ENCODE peak calls at places on chromosome 12, in five cellular contexts. L is mammary epithelial cell, S is dorsolateral prefrontal cortex, P is DND-41, M is upper lobe of right lung. O is an unnamed sample.

GRCh38 chr12:124820199-124820598 is 43.5 kb downstream of the SCARB1 start:
- DNase-seq in P (no peak), M (no peak), S (no peak), L (no peak), O (no peak)

GRCh38 chr12:15152864-15153263 is 68.4 kb downstream of the RERG start:
- DNase-seq in S (no peak), M (no peak), L (peak), P (no peak), O (no peak)

GRCh38 chr12:67909091-67909531 is 80.1 kb upstream of the IFNG-AS1 start:
- DNase-seq in M (no peak), S (no peak), P (no peak), L (peak), O (peak)

GRCh38 chr12:86838709-86839108 is 582.5 kb upstream of the MGAT4C start:
- DNase-seq in S (peak), L (no peak), P (no peak), M (no peak), O (no peak)

GRCh38 chr12:54463034-54463433 is 10.4 kb downstream of the GTSF1 start:
- DNase-seq in L (peak), M (no peak), P (no peak), S (no peak), O (peak)

GRCh38 chr12:5043589-5044419 is at the start of gene KCNA5:
- DNase-seq in L (no peak), P (peak), S (no peak), M (no peak), O (no peak)

GRCh38 chr12:100652488-100652887 is 79.0 kb downstream of the GAS2L3 start:
- DNase-seq in L (no peak), S (no peak), P (no peak), M (no peak), O (no peak)

GRCh38 chr12:115752151-115752550 is 525.3 kb downstream of the MED13L start:
- DNase-seq in S (no peak), M (no peak), P (no peak), L (no peak), O (peak)

GRCh38 chr12:83573676-83574075 is 887.0 kb downstream of the TMTC2 start:
- DNase-seq in S (no peak), P (no peak), M (no peak), L (peak), O (peak)

GRCh38 chr12:47802312-47802711 is 17.4 kb downstream of the HDAC7 start:
- DNase-seq in S (no peak), P (no peak), L (no peak), M (no peak), O (no peak)
- TF ChIP-seq CTCF in S (no peak), P (peak), L (peak), M (peak), O (peak)

GRCh38 chr12:94551810-94552209 is 92.1 kb upstream of the CEP83 start:
- DNase-seq in S (no peak), M (no peak), P (no peak), L (no peak), O (no peak)

GRCh38 chr12:94550964-94551363 is 91.3 kb upstream of the CEP83 start:
- DNase-seq in S (no peak), P (no peak), M (no peak), L (peak), O (no peak)

GRCh38 chr12:94545937-94546771 is 86.5 kb upstream of the CEP83 start:
- DNase-seq in L (peak), P (no peak), M (no peak), S (peak), O (peak)
- TF ChIP-seq CTCF in L (peak), P (peak), M (peak), S (peak), O (peak)

DNA sequence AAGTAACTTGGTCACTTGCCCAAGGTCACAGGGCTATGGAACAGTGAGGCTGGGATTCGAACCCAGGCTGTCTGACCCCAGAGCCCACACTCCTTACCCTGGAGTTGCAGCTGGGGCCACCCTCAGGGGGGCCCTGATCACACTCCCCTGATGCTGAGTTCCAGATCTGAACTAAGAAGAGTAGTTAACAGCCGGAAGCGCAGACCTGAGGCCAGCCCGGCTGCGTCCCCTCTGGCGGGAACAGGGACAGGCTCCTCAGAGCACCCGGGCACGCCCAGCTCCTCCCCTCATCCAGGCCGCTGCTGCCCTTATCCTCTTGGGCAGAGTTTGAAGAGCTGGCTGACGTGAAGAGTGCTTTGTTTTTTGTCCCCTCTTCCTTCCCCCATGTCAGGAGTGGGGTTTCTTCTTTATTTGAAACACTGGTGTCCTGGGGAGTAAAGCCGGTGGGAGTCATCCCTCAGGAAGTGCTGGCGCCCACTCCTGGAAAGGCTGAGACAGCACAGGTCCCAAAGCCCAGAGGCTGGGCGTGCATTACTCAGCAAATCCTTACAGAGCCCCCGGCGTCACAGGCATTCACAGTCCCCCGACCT is 8.7 kb downstream of the PHB2 start:
- DNase-seq in S (no peak), P (no peak), M (peak), L (peak), O (no peak)
- TF ChIP-seq CTCF in S (peak), P (peak), M (peak), L (peak), O (peak)

DNA sequence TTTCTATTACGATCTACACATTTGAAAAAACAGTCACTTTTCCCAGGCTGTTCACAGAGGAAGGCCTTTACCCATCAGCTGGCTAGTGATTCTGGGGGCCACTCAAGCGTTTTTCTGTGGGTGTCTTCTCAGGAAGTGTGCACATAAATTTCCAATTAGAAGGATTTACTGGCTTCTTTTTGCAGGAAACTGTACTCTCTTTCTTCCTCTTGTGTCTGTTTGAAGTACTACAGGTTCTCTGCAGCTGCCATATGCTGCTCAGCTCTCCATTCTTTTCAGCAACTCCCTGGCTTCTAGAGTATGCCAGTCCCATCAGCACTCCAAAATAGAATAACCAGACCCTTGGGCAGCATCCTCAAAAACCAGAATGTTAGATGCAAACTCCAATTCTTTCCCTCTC is 110.4 kb upstream of the NAV3 start:
- DNase-seq in L (no peak), S (no peak), P (no peak), M (no peak), O (no peak)
- TF ChIP-seq CTCF in L (peak), S (no peak), P (no peak), M (no peak), O (peak)

GRCh38 chr12:13234045-13234641 is 37.6 kb downstream of the EMP1 start:
- DNase-seq in S (no peak), L (peak), P (peak), M (no peak), O (no peak)
- TF ChIP-seq CTCF in S (peak), L (peak), P (peak), M (peak), O (peak)

GRCh38 chr12:52496590-52497071 is 3.6 kb upstream of the KRT6A start:
- DNase-seq in L (peak), P (no peak), S (no peak), M (no peak), O (no peak)

GRCh38 chr12:52498971-52499370 is 5.9 kb upstream of the KRT6A start:
- DNase-seq in S (no peak), L (no peak), P (no peak), M (no peak), O (no peak)

GRCh38 chr12:52501490-52501889 is 8.4 kb upstream of the KRT6A start:
- DNase-seq in M (no peak), P (no peak), S (no peak), L (no peak), O (no peak)

GRCh38 chr12:52497975-52498374 is 4.9 kb upstream of the KRT6A start:
- DNase-seq in M (no peak), P (no peak), L (no peak), S (no peak), O (no peak)

DNA sequence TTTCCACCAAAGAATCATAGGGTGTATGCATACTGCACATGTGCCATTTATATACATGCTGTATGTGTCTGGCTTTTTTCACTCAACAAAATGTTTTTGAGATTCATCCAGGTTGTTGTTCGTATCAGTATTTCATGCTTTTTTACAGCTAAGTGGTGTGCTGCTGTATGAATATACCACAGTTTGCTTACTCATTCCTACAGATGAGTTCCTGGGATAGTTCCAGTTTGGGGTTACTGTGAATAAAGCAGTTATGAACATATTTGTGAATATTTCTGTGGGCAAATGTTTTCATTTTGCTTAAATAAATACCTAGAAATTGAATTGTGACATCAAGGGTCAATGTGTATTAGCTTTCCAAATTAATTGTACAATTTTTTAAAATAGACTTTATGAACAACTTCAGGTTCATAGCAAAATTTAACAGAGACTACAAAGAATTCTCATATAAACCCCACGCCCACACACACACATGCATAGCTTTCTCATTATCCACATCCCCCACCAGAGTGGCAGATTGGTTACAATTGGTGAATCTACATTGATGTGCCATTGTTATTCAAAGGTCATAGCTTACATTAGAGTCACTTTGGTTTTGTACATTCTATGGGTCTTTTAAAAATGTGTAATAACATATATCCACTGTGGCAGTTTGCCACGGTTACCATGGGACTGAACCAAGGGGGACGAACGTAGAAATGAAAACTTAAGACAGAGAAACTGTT is 6.9 kb upstream of the KRT6A start:
- DNase-seq in L (no peak), S (no peak), P (no peak), M (no peak), O (no peak)
- TF ChIP-seq CTCF in L (no peak), S (no peak), P (no peak), M (no peak), O (no peak)

DNA sequence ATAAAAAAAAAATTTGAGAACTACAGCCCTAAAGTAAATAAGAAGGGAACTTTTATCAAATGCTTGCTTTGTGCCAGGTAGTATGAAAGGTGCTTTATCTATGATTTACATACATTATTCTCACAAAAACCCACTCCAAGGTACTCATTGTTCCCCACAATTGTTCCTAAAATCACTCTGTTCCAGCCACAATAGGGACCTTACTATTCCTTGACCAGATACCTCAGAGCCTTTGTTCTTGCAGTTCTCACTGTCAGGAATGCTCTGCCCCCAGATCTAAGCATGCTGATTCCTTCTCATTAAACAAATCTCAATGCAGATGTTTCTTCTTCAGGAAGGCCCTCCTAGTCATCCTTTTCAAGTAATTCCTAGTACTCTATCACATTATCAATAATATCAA is 60.2 kb downstream of the PPP1R12A start:
- DNase-seq in M (no peak), S (no peak), P (no peak), L (no peak), O (no peak)
- TF ChIP-seq CTCF in M (no peak), S (no peak), P (no peak), L (no peak), O (no peak)

GRCh38 chr12:6229823-6230222 is 29.6 kb downstream of the CD9 start:
- DNase-seq in P (no peak), L (peak), M (no peak), S (peak), O (peak)
- TF ChIP-seq CTCF in P (no peak), L (no peak), M (no peak), S (no peak), O (no peak)

GRCh38 chr12:110861729-110862128 is 14.9 kb downstream of the CCDC63 start:
- DNase-seq in P (no peak), L (no peak), M (no peak), S (no peak), O (no peak)
- TF ChIP-seq CTCF in P (no peak), L (no peak), M (no peak), S (no peak), O (no peak)

O was measured in AG09309.